ENCODE peak calls at places on chromosomes 7 and 10, in six cellular contexts. S is ovary, H is astrocyte, U is caudate nucleus, I is A673, J is heart left ventricle. Y is an unnamed sample.

GRCh38 chr7:30369879-30370278 is 85.5 kb downstream of the ZNRF2 start:
- DNase-seq in S (no peak), H (no peak), U (no peak), I (no peak), J (no peak), Y (no peak)

GRCh38 chr10:109343293-109343692 is 580.0 kb downstream of the XPNPEP1 start:
- DNase-seq in S (no peak), U (no peak), I (no peak), H (peak; percentile 88), J (no peak), Y (no peak)

GRCh38 chr7:70072220-70072619 is 473.9 kb downstream of the AUTS2 start:
- DNase-seq in J (no peak), S (no peak), U (no peak), H (peak; percentile 88), I (no peak), Y (no peak)

GRCh38 chr7:12550956-12551355 is 19.6 kb upstream of the SCIN start:
- DNase-seq in S (no peak), H (peak; percentile 85), U (no peak), I (no peak), J (no peak), Y (no peak)

GRCh38 chr7:24728503-24729364 is 28.5 kb downstream of the GSDME start:
- DNase-seq in I (no peak), J (no peak), S (no peak), U (peak; percentile 35), H (peak; percentile 55), Y (no peak)

GRCh38 chr10:22712959-22713852 is 1.2 kb downstream of the PIP4K2A start:
- DNase-seq in J (peak; percentile 32), I (peak; percentile 50), U (peak; percentile 14), H (no peak), S (peak; percentile 22), Y (peak; percentile 29)

GRCh38 chr7:73515184-73515583 is 6.9 kb downstream of the BAZ1B start:
- DNase-seq in U (no peak), H (no peak), I (peak; percentile 25), S (no peak), J (no peak), Y (no peak)

GRCh38 chr10:28592953-28593352 is 60.0 kb downstream of the WAC start:
- DNase-seq in S (no peak), J (no peak), I (peak; percentile 8), U (no peak), H (peak; percentile 83), Y (no peak)

GRCh38 chr10:62394556-62395018 is 20.4 kb downstream of the ZNF365 start:
- DNase-seq in I (no peak), S (no peak), H (no peak), J (no peak), U (no peak), Y (no peak)

GRCh38 chr10:48582970-48583369 is 21.9 kb downstream of the ARHGAP22 start:
- DNase-seq in J (no peak), H (no peak), I (no peak), U (peak; percentile 37), S (no peak), Y (no peak)

GRCh38 chr7:137977173-137977572 is 24.7 kb downstream of the CREB3L2 start:
- DNase-seq in S (no peak), U (no peak), I (no peak), J (no peak), H (peak; percentile 51), Y (no peak)
- H3K27ac ChIP-seq in S (no peak overlapping the region), U (no peak overlapping the region), I (no peak overlapping the region), J (peak overlapping the region; percentile 3), H (peak overlapping the region; percentile 97), Y (no peak overlapping the region)

GRCh38 chr7:4866528-4867496 is 5.0 kb upstream of the PAPOLB start:
- DNase-seq in J (no peak), I (no peak), S (no peak), U (no peak), H (no peak), Y (no peak)

GRCh38 chr7:4861227-4861626 is 603 bp downstream of the PAPOLB start:
- DNase-seq in U (no peak), S (no peak), I (no peak), J (no peak), H (no peak), Y (no peak)

GRCh38 chr7:4861673-4862072 is at the start of gene PAPOLB:
- DNase-seq in U (no peak), S (no peak), J (no peak), H (no peak), I (no peak), Y (no peak)

GRCh38 chr7:4857189-4857588 is 4.6 kb downstream of the PAPOLB start:
- DNase-seq in I (no peak), U (no peak), H (no peak), S (no peak), J (no peak), Y (no peak)

DNA sequence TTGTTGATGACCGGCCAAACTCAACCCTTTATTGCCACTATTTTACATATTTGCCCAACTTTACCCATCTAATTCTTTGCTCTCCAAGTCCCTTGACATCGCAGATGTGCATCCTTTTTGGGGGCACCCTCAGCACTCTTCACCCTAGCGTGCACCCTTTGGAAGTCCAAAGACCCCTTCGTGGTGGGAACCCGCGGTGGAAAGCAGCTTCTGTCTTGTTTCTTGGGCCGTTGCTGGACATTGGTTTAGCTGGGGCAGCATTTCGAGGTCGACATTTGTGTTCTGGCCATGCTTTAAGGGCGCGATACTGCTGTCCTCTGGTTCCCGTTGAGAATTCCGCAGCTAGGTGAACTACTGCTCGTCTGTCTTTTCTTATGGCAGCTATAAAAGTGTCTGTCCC is 326 bp upstream of the PAPOLB start:
- DNase-seq in J (no peak), U (no peak), I (no peak), H (no peak), S (no peak), Y (no peak)
- H3K27ac ChIP-seq in J (no peak overlapping the region), U (no peak overlapping the region), I (no peak overlapping the region), H (no peak overlapping the region), S (no peak overlapping the region), Y (no peak overlapping the region)

GRCh38 chr7:141586878-141587277 is 35.7 kb downstream of the AGK start:
- DNase-seq in S (no peak), J (no peak), U (no peak), H (no peak), I (no peak), Y (no peak)
- H3K27ac ChIP-seq in S (no peak overlapping the region), J (no peak overlapping the region), U (no peak overlapping the region), H (peak overlapping the region; percentile 85), I (no peak overlapping the region), Y (no peak overlapping the region)

GRCh38 chr7:116776046-116776445 is 86.3 kb upstream of the CAPZA2 start:
- DNase-seq in H (no peak), U (no peak), J (no peak), S (no peak), I (no peak), Y (no peak)
- H3K27ac ChIP-seq in H (peak overlapping the region; percentile 83), U (no peak overlapping the region), J (no peak overlapping the region), S (no peak overlapping the region), I (no peak overlapping the region), Y (no peak overlapping the region)

GRCh38 chr7:92421676-92422435 is 25.4 kb upstream of the GATAD1 start:
- DNase-seq in H (no peak), S (peak; percentile 25), J (no peak), I (no peak), U (no peak), Y (no peak)
- H3K27ac ChIP-seq in H (no peak overlapping the region), S (no peak overlapping the region), J (no peak overlapping the region), I (no peak overlapping the region), U (no peak overlapping the region), Y (no peak overlapping the region)

GRCh38 chr10:13991353-13991752 is 339.4 kb downstream of the FRMD4A start:
- DNase-seq in J (no peak), H (no peak), S (no peak), I (no peak), U (no peak), Y (no peak)

GRCh38 chr10:13993169-13993568 is 337.6 kb downstream of the FRMD4A start:
- DNase-seq in J (no peak), S (peak; percentile 33), H (peak; percentile 85), U (no peak), I (no peak), Y (no peak)

GRCh38 chr10:13990918-13991317 is 339.8 kb downstream of the FRMD4A start:
- DNase-seq in S (peak; percentile 29), J (peak; percentile 31), H (peak; percentile 80), U (no peak), I (no peak), Y (no peak)

GRCh38 chr10:13989616-13990015 is 341.1 kb downstream of the FRMD4A start:
- DNase-seq in I (no peak), U (no peak), J (no peak), S (no peak), H (no peak), Y (no peak)

GRCh38 chr10:13990392-13990805 is 340.3 kb downstream of the FRMD4A start:
- DNase-seq in U (no peak), H (no peak), I (no peak), J (peak; percentile 64), S (peak; percentile 56), Y (no peak)
- H3K27ac ChIP-seq in U (peak overlapping the region; percentile 2), H (peak overlapping the region; percentile 62), I (no peak overlapping the region), J (peak overlapping the region; percentile 88), S (no peak overlapping the region), Y (no peak overlapping the region)